ENCODE peak calls at places on chromosome 21, in eight cellular contexts. J is NCI-H1417; L is activated B cell treated with CpG ODN at 0.5 μM for 24 hours; G is GM03348; K is Calu3; V is cardiac muscle cell; Y is stimulated activated CD4-positive, alpha-beta T cell treated with anti-CD3 and anti-CD28 coated beads, TNF-alpha, amount 100 ng/mL, for 4 hours; Q is renal cortical epithelial cell. T is an unnamed sample.

GRCh38 chr21:42406201-42406601 is 2.5 kb downstream of the UBASH3A start:
- DNase-seq in Q (no peak), Y (no peak), V (no peak), K (no peak), J (no peak), L (no peak), G (no peak), T (no peak)

GRCh38 chr21:37157938-37158337 is 84.9 kb downstream of the TTC3 start:
- DNase-seq in V (no peak), G (no peak), J (no peak), L (no peak), K (no peak), Y (no peak), Q (no peak), T (no peak)

GRCh38 chr21:37936010-37936785 is 19.9 kb upstream of the KCNJ6 start:
- DNase-seq in J (no peak), Q (peak), Y (no peak), L (no peak), V (no peak), K (no peak), G (no peak), T (no peak)

GRCh38 chr21:20943476-20944085 is 54.6 kb upstream of the NCAM2 start:
- DNase-seq in L (no peak), V (no peak), G (no peak), J (no peak), K (no peak), Q (no peak), Y (no peak), T (no peak)

GRCh38 chr21:40176732-40177131 is 309.5 kb downstream of the PCP4 start:
- DNase-seq in Q (no peak), L (no peak), V (no peak), G (no peak), J (peak), Y (no peak), K (no peak), T (no peak)

GRCh38 chr21:45004059-45004422 is 64.2 kb downstream of the SLX9 start:
- DNase-seq in V (no peak), L (no peak), J (no peak), K (no peak), Y (no peak), Q (no peak), G (no peak), T (no peak)

GRCh38 chr21:32520885-32521735 is 64.2 kb downstream of the TCP10L start:
- DNase-seq in L (no peak), G (peak), J (no peak), Y (no peak), K (peak), V (peak), Q (peak), T (no peak)

GRCh38 chr21:42425603-42425985 is 21.9 kb downstream of the UBASH3A start:
- DNase-seq in K (no peak), Q (no peak), Y (no peak), V (no peak), L (no peak), G (no peak), J (no peak), T (peak)

GRCh38 chr21:45763074-45763473 is 119.5 kb downstream of the PCBP3 start:
- DNase-seq in Q (no peak), V (no peak), G (no peak), K (no peak), Y (no peak), L (no peak), J (no peak), T (no peak)

GRCh38 chr21:36839123-36839522 is 127.3 kb downstream of the HLCS start:
- DNase-seq in K (no peak), J (no peak), L (no peak), V (no peak), Y (no peak), Q (peak), G (no peak), T (no peak)

GRCh38 chr21:37373539-37373938 is 7.0 kb downstream of the DYRK1A start:
- DNase-seq in K (no peak), Q (peak), Y (no peak), V (no peak), G (no peak), J (no peak), L (no peak), T (no peak)

GRCh38 chr21:34679056-34679455 is 10.3 kb downstream of the CLIC6 start:
- DNase-seq in Y (no peak), Q (no peak), J (no peak), L (no peak), V (no peak), K (no peak), G (no peak), T (no peak)

GRCh38 chr21:16198546-16198945 is 468.8 kb downstream of the USP25 start:
- DNase-seq in Y (no peak), L (no peak), K (no peak), V (peak), J (no peak), G (no peak), Q (no peak), T (no peak)

GRCh38 chr21:46431884-46432488 is 26.7 kb upstream of the DIP2A start:
- DNase-seq in L (no peak), Q (no peak), V (no peak), G (no peak), J (no peak), Y (no peak), K (no peak), T (no peak)

GRCh38 chr21:39845581-39846130 is 21.6 kb upstream of the PCP4 start:
- DNase-seq in L (no peak), G (no peak), Y (no peak), Q (peak), J (no peak), V (no peak), K (no peak), T (no peak)

GRCh38 chr21:31931644-31932469 is 59.0 kb downstream of the HUNK start:
- DNase-seq in G (no peak), V (no peak), L (no peak), Y (no peak), J (no peak), Q (no peak), K (no peak), T (no peak)

GRCh38 chr21:32807717-32808380 is 36.3 kb upstream of the PAXBP1 start:
- DNase-seq in V (peak), K (no peak), Y (no peak), G (peak), J (no peak), L (no peak), Q (peak), T (no peak)

GRCh38 chr21:28473530-28474225 is 519.0 kb downstream of the LTN1 start:
- DNase-seq in K (no peak), Q (no peak), Y (no peak), J (no peak), V (peak), L (no peak), G (no peak), T (no peak)